ENCODE peak calls at places on chromosomes 1 and 21, in ten cellular contexts. M is stimulated activated CD8-positive, alpha-beta memory T cell treated with anti-CD3 and anti-CD28 coated beads, Interleukin-2, amount 100 ng/mL, for 48 hours; K is Panc1; J is D341Med; S is SJSA1; H is GM06990; Q is effector memory CD8-positive, alpha-beta T cell; B is left kidney; E is H54; I is stimulated activated naive CD8-positive, alpha-beta T cell treated with anti-CD3 and anti-CD28 coated beads, Interleukin-15, Interleukin-2, amounts not matched to agents 100 U/mL and 50 U/mL, for 24 hours. Y is an unnamed sample.

GRCh38 chr1:64536217-64536835 is 66.4 kb downstream of the CACHD1 start:
- DNase-seq in J (no peak), K (no peak), Q (no peak), I (no peak), E (no peak), B (peak; percentile 56), M (no peak), H (no peak), S (no peak), Y (no peak)

GRCh38 chr1:2574350-2574749 is 12.2 kb upstream of the PRXL2B start:
- DNase-seq in B (no peak), S (no peak), E (no peak), K (no peak), Q (no peak), H (no peak), I (no peak), J (no peak), M (no peak), Y (no peak)

GRCh38 chr1:244437108-244437507 is 14.6 kb downstream of the ADSS2 start:
- DNase-seq in K (no peak), J (no peak), Q (no peak), S (no peak), E (no peak), B (no peak), M (no peak), H (no peak), I (no peak), Y (no peak)

GRCh38 chr1:201016211-201016651 is 7.3 kb downstream of the KIF21B start:
- DNase-seq in B (peak; percentile 69), J (peak; percentile 92), M (no peak), E (peak; percentile 47), S (no peak), K (no peak), Q (no peak), I (no peak), H (no peak), Y (no peak)

GRCh38 chr1:11188858-11189451 is at the start of gene ANGPTL7:
- DNase-seq in B (no peak), H (no peak), E (no peak), K (no peak), M (no peak), J (no peak), I (no peak), S (no peak), Q (no peak), Y (no peak)

GRCh38 chr1:25774921-25775774 is 24.8 kb upstream of the SELENON start:
- DNase-seq in M (peak; percentile 70), H (no peak), J (no peak), S (no peak), Q (peak; percentile 68), E (no peak), K (no peak), B (peak; percentile 83), I (peak; percentile 84), Y (peak; percentile 15)

GRCh38 chr1:190001187-190001586 is 476.5 kb downstream of the BRINP3 start:
- DNase-seq in H (no peak), S (no peak), I (no peak), E (no peak), Q (no peak), B (no peak), K (no peak), J (no peak), M (no peak), Y (no peak)

GRCh38 chr1:226816585-226816984 is 53.8 kb upstream of the PSEN2 start:
- DNase-seq in M (no peak), J (no peak), H (no peak), B (no peak), S (peak; percentile 30), E (no peak), Q (no peak), K (no peak), I (no peak), Y (no peak)

GRCh38 chr1:219399446-219399845 is 213.5 kb downstream of the ZC3H11B start:
- DNase-seq in M (no peak), B (no peak), K (no peak), I (no peak), J (no peak), E (no peak), H (no peak), Q (no peak), S (no peak), Y (no peak)

GRCh38 chr1:30149226-30149625 is 574.2 kb downstream of the MATN1 start:
- DNase-seq in J (no peak), B (no peak), H (no peak), M (no peak), K (no peak), S (no peak), Q (no peak), E (no peak), I (no peak), Y (no peak)

GRCh38 chr1:160340146-160340545 is 2.9 kb downstream of the COPA start:
- DNase-seq in Q (no peak), I (no peak), B (no peak), J (no peak), K (no peak), M (no peak), H (no peak), S (no peak), E (no peak), Y (no peak)

GRCh38 chr1:183777359-183777758 is 27.6 kb upstream of the RGL1 start:
- DNase-seq in E (no peak), Q (no peak), S (no peak), J (no peak), I (no peak), M (no peak), K (no peak), B (no peak), H (no peak), Y (no peak)

GRCh38 chr1:190119683-190120082 is 358.0 kb downstream of the BRINP3 start:
- DNase-seq in Q (no peak), E (peak; percentile 5), J (peak; percentile 33), B (no peak), K (no peak), H (no peak), I (no peak), M (no peak), S (no peak), Y (no peak)

GRCh38 chr1:111538343-111539035 is 35.1 kb upstream of the ADORA3 start:
- DNase-seq in Q (no peak), S (peak; percentile 85), J (no peak), E (peak; percentile 28), K (no peak), I (peak; percentile 24), H (no peak), M (no peak), B (no peak), Y (no peak)

GRCh38 chr1:243421784-243422183 is 165.9 kb downstream of the SDCCAG8 start:
- DNase-seq in M (peak; percentile 9), I (peak; percentile 48), K (no peak), B (peak; percentile 54), S (peak; percentile 43), J (no peak), E (peak; percentile 56), Q (peak; percentile 13), H (no peak), Y (no peak)

GRCh38 chr1:195336718-195337269 is 1271.4 kb downstream of the KCNT2 start:
- DNase-seq in H (no peak), Q (no peak), K (no peak), I (no peak), B (no peak), J (no peak), M (no peak), E (no peak), S (no peak), Y (no peak)

GRCh38 chr1:218823291-218823900 is 350.3 kb upstream of the LYPLAL1 start:
- DNase-seq in K (no peak), S (peak; percentile 33), E (no peak), M (no peak), I (no peak), B (no peak), J (no peak), H (no peak), Q (no peak), Y (no peak)

GRCh38 chr1:227889863-227890405 is 57.8 kb downstream of the WNT9A start:
- DNase-seq in I (no peak), M (no peak), S (no peak), J (no peak), K (no peak), B (no peak), Q (no peak), H (no peak), E (no peak), Y (no peak)

GRCh38 chr1:224884428-224884827 is 45.0 kb upstream of the DNAH14 start:
- DNase-seq in E (no peak), K (no peak), M (no peak), H (no peak), I (no peak), Q (no peak), S (peak; percentile 82), J (no peak), B (peak; percentile 88), Y (no peak)

GRCh38 chr21:17763286-17764037 is 55.7 kb downstream of the C21orf91 start:
- DNase-seq in Q (no peak), B (no peak), J (no peak), E (no peak), S (no peak), K (no peak), I (no peak), M (no peak), H (no peak), Y (no peak)

GRCh38 chr21:41725421-41726021 is 41.3 kb downstream of the RIPK4 start:
- DNase-seq in K (no peak), J (no peak), H (no peak), B (peak; percentile 70), E (no peak), M (no peak), Q (no peak), S (no peak), I (no peak), Y (no peak)

GRCh38 chr1:28510350-28511223 is 4.7 kb downstream of the RCC1 start:
- DNase-seq in S (peak; percentile 74), Q (no peak), H (peak; percentile 63), K (peak; percentile 80), I (peak; percentile 52), M (peak; percentile 27), B (no peak), E (no peak), J (no peak), Y (peak; percentile 36)

GRCh38 chr1:230365723-230366307 is 60.3 kb downstream of the PGBD5 start:
- DNase-seq in J (no peak), I (no peak), B (no peak), Q (no peak), E (no peak), M (no peak), S (no peak), K (no peak), H (no peak), Y (no peak)

GRCh38 chr1:208036177-208036808 is 125.4 kb upstream of the CD34 start:
- DNase-seq in H (no peak), K (no peak), B (peak; percentile 57), Q (no peak), M (no peak), E (no peak), J (no peak), S (no peak), I (no peak), Y (no peak)

GRCh38 chr1:59701376-59701775 is 113.4 kb upstream of the HOOK1 start:
- DNase-seq in E (no peak), S (no peak), J (no peak), M (no peak), I (no peak), Q (no peak), B (no peak), K (no peak), H (no peak), Y (no peak)

GRCh38 chr1:220485131-220485530 is 42.8 kb upstream of the MARK1 start:
- DNase-seq in B (no peak), K (no peak), S (no peak), J (no peak), Q (no peak), I (no peak), M (no peak), E (no peak), H (no peak), Y (no peak)

GRCh38 chr1:25046194-25046532 is 116.1 kb upstream of the RUNX3 start:
- DNase-seq in J (no peak), K (no peak), I (no peak), B (no peak), M (no peak), H (no peak), Q (no peak), S (no peak), E (no peak), Y (no peak)

GRCh38 chr1:71521655-71522264 is 440.9 kb upstream of the ZRANB2 start:
- DNase-seq in B (peak; percentile 56), M (no peak), E (no peak), Q (no peak), K (peak; percentile 13), H (no peak), I (peak; percentile 8), J (peak; percentile 33), S (peak; percentile 14), Y (peak; percentile 8)

Y was measured in KG1.